ENCODE peak calls at places on chromosome 21, in seven cellular contexts. X, B, F, G, D, I and U are unnamed samples.

GRCh38 chr21:42986125-42986783 is 11.9 kb downstream of the PKNOX1 start:
- DNase-seq in X (no peak), B (no peak), F (no peak), G (no peak), D (no peak), I (no peak), U (no peak)

GRCh38 chr21:14678987-14679574 is 133.0 kb upstream of the SAMSN1 start:
- DNase-seq in X (peak; percentile 43), B (no peak), F (no peak), G (no peak), D (no peak), I (no peak), U (no peak)

GRCh38 chr21:36330904-36331303 is 10.9 kb downstream of the MORC3 start:
- DNase-seq in X (peak; percentile 63), B (peak; percentile 34), F (peak; percentile 60), G (no peak), D (no peak), I (no peak), U (peak; percentile 53)

GRCh38 chr21:41616063-41616591 is 108.2 kb upstream of the TMPRSS2 start:
- DNase-seq in X (no peak), B (no peak), F (peak; percentile 91), G (no peak), D (no peak), I (no peak), U (peak; percentile 92)

GRCh38 chr21:33561373-33561772 is 18.5 kb downstream of the SON start:
- DNase-seq in X (no peak), B (no peak), F (no peak), G (no peak), D (no peak), I (no peak), U (no peak)

GRCh38 chr21:25845729-25846256 is 111.0 kb downstream of the GABPA start:
- DNase-seq in X (no peak), B (no peak), F (peak; percentile 14), G (no peak), D (no peak), I (no peak), U (no peak)

GRCh38 chr21:36881223-36881622 is 85.2 kb downstream of the HLCS start:
- DNase-seq in X (no peak), B (no peak), F (peak; percentile 51), G (no peak), D (no peak), I (no peak), U (no peak)

GRCh38 chr21:41321211-41321907 is 4.8 kb downstream of the FAM3B start:
- DNase-seq in X (no peak), B (peak; percentile 15), F (no peak), G (no peak), D (no peak), I (no peak), U (no peak)

GRCh38 chr21:23394458-23394857 is 2212.8 kb downstream of the MRPL39 start:
- DNase-seq in X (no peak), B (no peak), F (no peak), G (no peak), D (no peak), I (no peak), U (no peak)

GRCh38 chr21:42547001-42547905 is 33.6 kb downstream of the SLC37A1 start:
- DNase-seq in X (no peak), B (no peak), F (no peak), G (no peak), D (no peak), I (no peak), U (no peak)

GRCh38 chr21:44529011-44529421 is 11.0 kb downstream of the KRTAP10-1 start:
- DNase-seq in X (peak; percentile 2), B (no peak), F (no peak), G (no peak), D (no peak), I (no peak), U (no peak)

GRCh38 chr21:43303240-43304178 is 123.4 kb downstream of the SIK1 start:
- DNase-seq in X (no peak), B (no peak), F (no peak), G (no peak), D (no peak), I (no peak), U (no peak)